ENCODE peak calls at places on chromosomes 16 and 17, in six cellular contexts. J is T-helper 1 cell; R is fibroblast of the conjunctiva; F is cardiac muscle cell; K is stimulated activated CD4-positive, alpha-beta T cell treated with anti-CD3 and anti-CD28 coated beads, Interleukin-15, amount 100 ng/mL, for 24 hours; A is A172. Q is an unnamed sample.

GRCh38 chr16:10946308-10946707 is 1.9 kb downstream of the CLEC16A start:
- DNase-seq in R (no peak), A (no peak), K (no peak), J (no peak), F (peak; percentile 27), Q (no peak)

GRCh38 chr16:21300309-21301167 is 22.4 kb upstream of the CRYM start:
- DNase-seq in R (peak; percentile 99), K (peak; percentile 82), J (no peak), A (peak; percentile 100), F (peak; percentile 100), Q (peak; percentile 77)

GRCh38 chr17:44794699-44795413 is 35.2 kb downstream of the GJC1 start:
- DNase-seq in K (no peak), F (peak; percentile 64), A (peak; percentile 99), J (no peak), R (peak; percentile 37), Q (no peak)

GRCh38 chr17:81432873-81433451 is 37.7 kb downstream of the BAHCC1 start:
- DNase-seq in A (peak; percentile 76), K (no peak), J (no peak), F (peak; percentile 27), R (no peak), Q (no peak)

GRCh38 chr17:45820052-45820780 is 24.5 kb upstream of the SPPL2C start:
- DNase-seq in K (no peak), R (no peak), A (no peak), J (no peak), F (no peak), Q (no peak)

GRCh38 chr17:17359271-17359670 is 56.1 kb downstream of the NT5M start:
- DNase-seq in K (no peak), F (no peak), R (no peak), J (no peak), A (no peak), Q (no peak)

GRCh38 chr17:37358098-37358829 is 17.5 kb upstream of the C17orf78 start:
- DNase-seq in R (peak; percentile 20), F (peak; percentile 59), A (peak; percentile 70), J (no peak), K (peak; percentile 68), Q (peak; percentile 62)

GRCh38 chr17:82198092-82198491 is 14.6 kb downstream of the CCDC57 start:
- DNase-seq in K (peak; percentile 27), J (no peak), R (no peak), F (no peak), A (no peak), Q (peak; percentile 62)

GRCh38 chr16:58393138-58393504 is 850 bp downstream of the GINS3 start:
- DNase-seq in F (peak; percentile 29), R (peak; percentile 6), A (peak; percentile 10), K (no peak), J (no peak), Q (no peak)

GRCh38 chr16:56938664-56939513 is 6.9 kb downstream of the HERPUD1 start:
- DNase-seq in K (peak; percentile 66), R (no peak), J (no peak), A (no peak), F (no peak), Q (peak; percentile 54)

GRCh38 chr16:4866586-4866985 is 19.3 kb downstream of the UBN1 start:
- DNase-seq in R (no peak), F (no peak), K (no peak), A (no peak), J (no peak), Q (no peak)

GRCh38 chr16:50879873-50880695 is 138.2 kb downstream of the CYLD start:
- DNase-seq in K (no peak), A (no peak), F (no peak), J (no peak), R (no peak), Q (no peak)

GRCh38 chr17:79520134-79520892 is 90.5 kb downstream of the RBFOX3 start:
- DNase-seq in A (no peak), K (no peak), J (no peak), F (no peak), R (no peak), Q (no peak)

GRCh38 chr17:43701318-43701743 is 39.6 kb upstream of the MEOX1 start:
- DNase-seq in R (no peak), K (peak; percentile 65), J (no peak), A (peak; percentile 91), F (peak; percentile 68), Q (peak; percentile 27)

GRCh38 chr16:30985401-30986128 is 558 bp downstream of the HSD3B7 start:
- DNase-seq in A (peak; percentile 49), K (no peak), F (no peak), J (no peak), R (no peak), Q (peak; percentile 30)